ENCODE peak calls at places on chromosome 9, in six cellular contexts. H is NCI-H2081; N is AG08396; E is stimulated activated CD8-positive, alpha-beta memory T cell treated with anti-CD3 and anti-CD28 coated beads, Interleukin-4, amount 100 ng/mL, for 24 hours; T is progenitor cell of endocrine pancreas; P is activated T-helper 9 cell treated with anti-CD3 and anti-CD28 coated beads, Interleukin-2, amount 50 U/mL, for 16 hours. G is an unnamed sample.

GRCh38 chr9:134556531-134557068 is 85.0 kb upstream of the COL5A1 start:
- DNase-seq in T (no peak), N (no peak), P (no peak), E (no peak), H (no peak), G (no peak)

GRCh38 chr9:112174223-112174964 is 703 bp downstream of the SUSD1 start:
- DNase-seq in E (peak), P (peak), H (peak), N (peak), T (peak), G (peak)

GRCh38 chr9:93620881-93621820 is 44.8 kb downstream of the PHF2 start:
- DNase-seq in T (no peak), N (no peak), P (no peak), E (no peak), H (peak), G (no peak)

GRCh38 chr9:126363250-126363649 is 36.6 kb downstream of the MVB12B start:
- DNase-seq in T (no peak), N (no peak), P (no peak), H (no peak), E (no peak), G (no peak)

GRCh38 chr9:99353408-99353807 is 131.3 kb downstream of the SEC61B start:
- DNase-seq in N (peak), T (no peak), H (no peak), P (no peak), E (no peak), G (no peak)

GRCh38 chr9:92611621-92612275 is 58.2 kb downstream of the IPPK start:
- DNase-seq in N (no peak), E (no peak), T (no peak), H (no peak), P (no peak), G (no peak)

GRCh38 chr9:113933671-113934070 is 57.6 kb downstream of the ZNF618 start:
- DNase-seq in H (no peak), P (no peak), N (no peak), T (no peak), E (no peak), G (no peak)

GRCh38 chr9:101445353-101446029 is 9.9 kb upstream of the ALDOB start:
- DNase-seq in H (no peak), N (no peak), E (no peak), T (no peak), P (no peak), G (no peak)

GRCh38 chr9:137811283-137811870 is 66.2 kb upstream of the CACNA1B start:
- DNase-seq in N (no peak), P (no peak), E (no peak), H (peak), T (no peak), G (no peak)

GRCh38 chr9:36873247-36873875 is 160.7 kb downstream of the PAX5 start:
- DNase-seq in N (peak), T (peak), P (peak), H (peak), E (peak), G (peak)

GRCh38 chr9:96168882-96169281 is 133.1 kb downstream of the HSD17B3 start:
- DNase-seq in H (no peak), N (no peak), E (no peak), P (no peak), T (no peak), G (no peak)

GRCh38 chr9:38293022-38293421 is 99.5 kb upstream of the ALDH1B1 start:
- DNase-seq in T (no peak), E (no peak), H (no peak), N (no peak), P (no peak), G (no peak)

GRCh38 chr9:89667730-89668129 is 62.9 kb downstream of the GADD45G start:
- DNase-seq in H (peak), E (no peak), P (no peak), N (no peak), T (no peak), G (no peak)

GRCh38 chr9:93668261-93668871 is 92.0 kb downstream of the PHF2 start:
- DNase-seq in E (no peak), T (peak), H (no peak), P (no peak), N (no peak), G (no peak)

GRCh38 chr9:99167120-99167519 is 54.6 kb downstream of the ALG2 start:
- DNase-seq in P (no peak), T (no peak), N (no peak), H (no peak), E (no peak), G (no peak)

GRCh38 chr9:21744320-21744719 is 58.1 kb upstream of the MTAP start:
- DNase-seq in P (no peak), N (no peak), E (no peak), T (no peak), H (no peak), G (no peak)

GRCh38 chr9:72880821-72881220 is 72.0 kb downstream of the ALDH1A1 start:
- DNase-seq in P (no peak), H (no peak), T (no peak), E (no peak), N (no peak), G (no peak)

GRCh38 chr9:33628865-33629410 is 104.9 kb downstream of the ANKRD18B start:
- DNase-seq in E (no peak), T (no peak), H (peak), P (no peak), N (no peak), G (no peak)

GRCh38 chr9:111752455-111752854 is 42.3 kb downstream of the SHOC1 start:
- DNase-seq in H (no peak), P (no peak), E (no peak), T (no peak), N (no peak), G (no peak)

GRCh38 chr9:114723926-114724325 is 41.9 kb upstream of the TEX48 start:
- DNase-seq in T (no peak), H (no peak), E (no peak), N (peak), P (no peak), G (no peak)

GRCh38 chr9:137973829-137974416 is 96.3 kb downstream of the CACNA1B start:
- DNase-seq in E (no peak), P (no peak), N (no peak), T (no peak), H (no peak), G (no peak)

GRCh38 chr9:135850737-135851136 is 56.6 kb downstream of the CAMSAP1 start:
- DNase-seq in N (no peak), T (no peak), H (no peak), P (no peak), E (no peak), G (no peak)

G was measured in central memory CD4-positive, alpha-beta T cell.